ENCODE peak calls at places on chromosomes 4 and X, in ten cellular contexts. One of them, this sample, is unnamed.

GRCh38 chrX:68498508-68499379 is at the start of gene YIPF6:
- DNase-seq in MM.1S: peak
- DNase-seq in AML-193: peak
- DNase-seq in NCI-H2081 treated with DMSO at 0.1 percent for 48 hours: peak
- DNase-seq in epithelial cell of esophagus: peak
- DNase-seq in suprapubic skin: peak
- DNase-seq in stimulated activated CD4-positive, alpha-beta T cell treated with anti-CD3 and anti-CD28 coated beads, TNF-alpha, amount 100 ng/mL, for 4 hours: peak
- DNase-seq in WTC11: peak
- DNase-seq in stimulated activated naive B cell treated with anti-CD40 and anti-IgM and Interleukin-4, amounts not matched to agents 10 μg/mL and 1 μg/mL and 100 μg/mL, for 72 hours: peak
- DNase-seq in DMS153: peak
- DNase-seq in this sample: peak

GRCh38 chr4:53050361-53050774 is 188.3 kb downstream of the RASL11B start:
- DNase-seq in MM.1S: no peak
- DNase-seq in AML-193: no peak
- DNase-seq in NCI-H2081 treated with DMSO at 0.1 percent for 48 hours: no peak
- DNase-seq in epithelial cell of esophagus: no peak
- DNase-seq in suprapubic skin: no peak
- DNase-seq in stimulated activated CD4-positive, alpha-beta T cell treated with anti-CD3 and anti-CD28 coated beads, TNF-alpha, amount 100 ng/mL, for 4 hours: no peak
- DNase-seq in WTC11: no peak
- DNase-seq in stimulated activated naive B cell treated with anti-CD40 and anti-IgM and Interleukin-4, amounts not matched to agents 10 μg/mL and 1 μg/mL and 100 μg/mL, for 72 hours: no peak
- DNase-seq in DMS153: peak
- DNase-seq in this sample: peak

GRCh38 chr4:1305781-1306455 is 16.2 kb downstream of the MAEA start:
- DNase-seq in MM.1S: no peak
- DNase-seq in AML-193: no peak
- DNase-seq in NCI-H2081 treated with DMSO at 0.1 percent for 48 hours: no peak
- DNase-seq in epithelial cell of esophagus: peak
- DNase-seq in suprapubic skin: no peak
- DNase-seq in stimulated activated CD4-positive, alpha-beta T cell treated with anti-CD3 and anti-CD28 coated beads, TNF-alpha, amount 100 ng/mL, for 4 hours: no peak
- DNase-seq in WTC11: no peak
- DNase-seq in stimulated activated naive B cell treated with anti-CD40 and anti-IgM and Interleukin-4, amounts not matched to agents 10 μg/mL and 1 μg/mL and 100 μg/mL, for 72 hours: no peak
- DNase-seq in DMS153: no peak
- DNase-seq in this sample: no peak

GRCh38 chr4:54683616-54684346 is 26.0 kb downstream of the KIT start:
- DNase-seq in MM.1S: peak
- DNase-seq in AML-193: no peak
- DNase-seq in NCI-H2081 treated with DMSO at 0.1 percent for 48 hours: no peak
- DNase-seq in epithelial cell of esophagus: peak
- DNase-seq in suprapubic skin: no peak
- DNase-seq in stimulated activated CD4-positive, alpha-beta T cell treated with anti-CD3 and anti-CD28 coated beads, TNF-alpha, amount 100 ng/mL, for 4 hours: peak
- DNase-seq in WTC11: peak
- DNase-seq in stimulated activated naive B cell treated with anti-CD40 and anti-IgM and Interleukin-4, amounts not matched to agents 10 μg/mL and 1 μg/mL and 100 μg/mL, for 72 hours: peak
- DNase-seq in DMS153: no peak
- DNase-seq in this sample: peak

GRCh38 chr4:188613976-188614375 is 474.7 kb downstream of the TRIML1 start:
- DNase-seq in MM.1S: no peak
- DNase-seq in AML-193: no peak
- DNase-seq in NCI-H2081 treated with DMSO at 0.1 percent for 48 hours: no peak
- DNase-seq in epithelial cell of esophagus: no peak
- DNase-seq in suprapubic skin: no peak
- DNase-seq in stimulated activated CD4-positive, alpha-beta T cell treated with anti-CD3 and anti-CD28 coated beads, TNF-alpha, amount 100 ng/mL, for 4 hours: no peak
- DNase-seq in WTC11: no peak
- DNase-seq in stimulated activated naive B cell treated with anti-CD40 and anti-IgM and Interleukin-4, amounts not matched to agents 10 μg/mL and 1 μg/mL and 100 μg/mL, for 72 hours: no peak
- DNase-seq in DMS153: no peak
- DNase-seq in this sample: no peak

GRCh38 chr4:67327245-67327860 is 217.9 kb downstream of the CENPC start:
- DNase-seq in MM.1S: peak
- DNase-seq in AML-193: peak
- DNase-seq in NCI-H2081 treated with DMSO at 0.1 percent for 48 hours: no peak
- DNase-seq in epithelial cell of esophagus: peak
- DNase-seq in suprapubic skin: no peak
- DNase-seq in stimulated activated CD4-positive, alpha-beta T cell treated with anti-CD3 and anti-CD28 coated beads, TNF-alpha, amount 100 ng/mL, for 4 hours: no peak
- DNase-seq in WTC11: peak
- DNase-seq in stimulated activated naive B cell treated with anti-CD40 and anti-IgM and Interleukin-4, amounts not matched to agents 10 μg/mL and 1 μg/mL and 100 μg/mL, for 72 hours: peak
- DNase-seq in DMS153: peak
- DNase-seq in this sample: peak

GRCh38 chrX:119763175-119763574 is 4.8 kb downstream of the SOWAHD start:
- DNase-seq in MM.1S: no peak
- DNase-seq in AML-193: no peak
- DNase-seq in NCI-H2081 treated with DMSO at 0.1 percent for 48 hours: no peak
- DNase-seq in epithelial cell of esophagus: no peak
- DNase-seq in suprapubic skin: no peak
- DNase-seq in stimulated activated CD4-positive, alpha-beta T cell treated with anti-CD3 and anti-CD28 coated beads, TNF-alpha, amount 100 ng/mL, for 4 hours: no peak
- DNase-seq in WTC11: peak
- DNase-seq in stimulated activated naive B cell treated with anti-CD40 and anti-IgM and Interleukin-4, amounts not matched to agents 10 μg/mL and 1 μg/mL and 100 μg/mL, for 72 hours: no peak
- DNase-seq in DMS153: no peak
- DNase-seq in this sample: no peak

GRCh38 chrX:3244203-3244743 is 102.2 kb downstream of the MXRA5 start:
- DNase-seq in MM.1S: no peak
- DNase-seq in AML-193: no peak
- DNase-seq in NCI-H2081 treated with DMSO at 0.1 percent for 48 hours: no peak
- DNase-seq in epithelial cell of esophagus: peak
- DNase-seq in suprapubic skin: no peak
- DNase-seq in stimulated activated CD4-positive, alpha-beta T cell treated with anti-CD3 and anti-CD28 coated beads, TNF-alpha, amount 100 ng/mL, for 4 hours: no peak
- DNase-seq in WTC11: no peak
- DNase-seq in stimulated activated naive B cell treated with anti-CD40 and anti-IgM and Interleukin-4, amounts not matched to agents 10 μg/mL and 1 μg/mL and 100 μg/mL, for 72 hours: no peak
- DNase-seq in DMS153: no peak
- DNase-seq in this sample: no peak

GRCh38 chr4:128868758-128869157 is 59.3 kb downstream of the JADE1 start:
- DNase-seq in MM.1S: no peak
- DNase-seq in AML-193: no peak
- DNase-seq in NCI-H2081 treated with DMSO at 0.1 percent for 48 hours: no peak
- DNase-seq in epithelial cell of esophagus: peak
- DNase-seq in suprapubic skin: no peak
- DNase-seq in stimulated activated CD4-positive, alpha-beta T cell treated with anti-CD3 and anti-CD28 coated beads, TNF-alpha, amount 100 ng/mL, for 4 hours: no peak
- DNase-seq in WTC11: no peak
- DNase-seq in stimulated activated naive B cell treated with anti-CD40 and anti-IgM and Interleukin-4, amounts not matched to agents 10 μg/mL and 1 μg/mL and 100 μg/mL, for 72 hours: no peak
- DNase-seq in DMS153: no peak
- DNase-seq in this sample: no peak